ENCODE peak calls at places on chromosomes 13 and 19, in six cellular contexts. F, E, Y, S, D and I are unnamed samples.

GRCh38 chr19:30647891-30648290 is 275.7 kb downstream of the ZNF536 start:
- DNase-seq in S (no peak), Y (no peak), D (no peak), E (no peak), F (no peak), I (no peak)

GRCh38 chr19:18768046-18768771 is 22.9 kb downstream of the COMP start:
- DNase-seq in E (no peak), D (no peak), S (no peak), Y (no peak), F (no peak), I (no peak)

GRCh38 chr13:90238433-90238832 is 1109.1 kb upstream of the MIR17HG start:
- DNase-seq in Y (no peak), S (peak; percentile 23), E (no peak), D (peak; percentile 22), F (no peak), I (peak; percentile 41)

GRCh38 chr13:66660013-66660804 is 569.9 kb downstream of the PCDH9 start:
- DNase-seq in E (no peak), S (peak; percentile 80), F (peak; percentile 75), D (no peak), Y (no peak), I (no peak)

GRCh38 chr13:93364166-93364565 is 137.6 kb downstream of the GPC6 start:
- DNase-seq in S (peak; percentile 18), E (no peak), D (no peak), Y (no peak), F (peak; percentile 91), I (no peak)

GRCh38 chr13:24623141-24623665 is 57.0 kb upstream of the ATP12A start:
- DNase-seq in D (no peak), F (no peak), E (no peak), Y (no peak), S (no peak), I (no peak)

GRCh38 chr19:32566246-32566830 is 14.7 kb upstream of the PDCD5 start:
- DNase-seq in S (peak; percentile 42), F (peak; percentile 29), Y (no peak), E (no peak), D (no peak), I (no peak)

GRCh38 chr19:47239610-47240296 is 8.8 kb upstream of the BBC3 start:
- DNase-seq in D (no peak), F (peak; percentile 47), S (no peak), Y (no peak), E (no peak), I (peak; percentile 78)

GRCh38 chr19:16951529-16951928 is 62.7 kb downstream of the F2RL3 start:
- DNase-seq in E (no peak), Y (no peak), D (no peak), S (no peak), F (peak; percentile 8), I (no peak)

GRCh38 chr13:100566543-100566942 is 22.0 kb downstream of the GGACT start:
- DNase-seq in E (no peak), S (no peak), F (peak; percentile 40), Y (no peak), D (peak; percentile 42), I (no peak)

GRCh38 chr13:105395041-105395440 is 1140.4 kb downstream of the EFNB2 start:
- DNase-seq in Y (no peak), E (no peak), F (peak; percentile 9), S (no peak), D (no peak), I (no peak)

GRCh38 chr19:39845621-39846175 is 481 bp downstream of the FBL start:
- DNase-seq in D (no peak), F (no peak), S (peak; percentile 51), Y (no peak), E (no peak), I (no peak)

GRCh38 chr19:18832331-18833140 is 777 bp downstream of the UPF1 start:
- DNase-seq in F (no peak), E (no peak), D (peak; percentile 16), Y (peak; percentile 30), S (peak; percentile 51), I (peak; percentile 57)

GRCh38 chr13:111421216-111421615 is 100.8 kb downstream of the TEX29 start:
- DNase-seq in Y (no peak), E (no peak), F (no peak), S (no peak), D (no peak), I (no peak)

GRCh38 chr13:111415216-111415615 is 94.8 kb downstream of the TEX29 start:
- DNase-seq in E (no peak), D (no peak), Y (peak; percentile 67), F (no peak), S (no peak), I (no peak)

GRCh38 chr13:111415765-111416164 is 95.3 kb downstream of the TEX29 start:
- DNase-seq in S (no peak), D (no peak), Y (no peak), E (no peak), F (no peak), I (no peak)

GRCh38 chr13:111420113-111420876 is 99.9 kb downstream of the TEX29 start:
- DNase-seq in S (no peak), D (no peak), E (no peak), F (no peak), Y (no peak), I (no peak)

GRCh38 chr13:111418101-111418500 is 97.7 kb downstream of the TEX29 start:
- DNase-seq in F (no peak), D (no peak), Y (no peak), E (no peak), S (no peak), I (no peak)
- H2BK5ac ChIP-seq in F (no peak overlapping the region), D (no peak overlapping the region), Y (no peak overlapping the region), E (no peak overlapping the region), S (no peak overlapping the region), I (no peak overlapping the region)

GRCh38 chr13:48551329-48551728 is 18.4 kb upstream of the RCBTB2 start:
- DNase-seq in F (no peak), S (no peak), E (no peak), D (no peak), Y (no peak), I (no peak)
- H3K9me3 ChIP-seq in F (peaks cover 9% of the 10 kb centered on the region), S (peaks cover 27% of the 10 kb centered on the region), E (peaks cover 4% of the 10 kb centered on the region), D (peaks cover 11% of the 10 kb centered on the region), Y (peaks cover 16% of the 10 kb centered on the region), I (peaks cover 12% of the 10 kb centered on the region)

GRCh38 chr19:3505598-3506383 is at the start of gene FZR1:
- DNase-seq in F (peak; percentile 98), D (peak; percentile 99), S (peak; percentile 98), Y (peak; percentile 96), E (peak; percentile 93), I (peak; percentile 98)
- H2BK5ac ChIP-seq in F (peak within 1 kb of the TSS; percentile 82), D (peak within 1 kb of the TSS; percentile 91), S (peak within 1 kb of the TSS; percentile 58), Y (peak within 1 kb of the TSS; percentile 90), E (peak within 1 kb of the TSS; percentile 96), I (no peak within 1 kb of the TSS)

DNA sequence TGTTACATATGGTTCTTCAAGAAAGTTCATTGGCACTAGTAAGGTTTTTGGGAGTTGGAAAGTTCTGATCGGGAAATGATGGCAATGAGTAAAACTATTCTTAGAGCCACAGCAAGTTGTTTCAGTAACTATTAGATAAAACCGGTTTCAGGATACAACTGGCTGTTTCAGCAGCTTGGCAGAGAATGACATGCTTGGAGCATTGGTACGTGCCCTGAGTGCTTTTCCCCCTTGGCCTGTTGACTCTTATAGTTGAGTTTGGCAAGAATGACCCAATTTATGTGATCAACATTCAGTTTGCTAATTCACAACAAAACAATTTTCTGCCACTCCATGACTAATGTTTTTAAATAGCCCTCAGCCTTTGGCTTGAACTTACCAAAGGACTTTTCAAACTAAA is 10.8 kb upstream of the ZNF491 start:
- DNase-seq in D (no peak), F (no peak), Y (no peak), E (no peak), S (no peak), I (no peak)
- H3K9me3 ChIP-seq in D (no peaks in the 10 kb centered on the region), F (peaks cover 43% of the 10 kb centered on the region), Y (peaks cover 57% of the 10 kb centered on the region), E (peaks cover 27% of the 10 kb centered on the region), S (peaks cover 86% of the 10 kb centered on the region), I (no peaks in the 10 kb centered on the region)

GRCh38 chr19:35000338-35000646 is 169 bp downstream of the GRAMD1A start:
- DNase-seq in F (no peak), Y (no peak), E (no peak), S (no peak), D (no peak), I (no peak)

GRCh38 chr19:34998777-34999497 is 1.2 kb upstream of the GRAMD1A start:
- DNase-seq in E (no peak), S (no peak), Y (no peak), F (no peak), D (no peak), I (peak; percentile 92)

GRCh38 chr19:35002037-35002535 is 2.0 kb downstream of the GRAMD1A start:
- DNase-seq in D (no peak), Y (no peak), E (no peak), F (no peak), S (no peak), I (no peak)

GRCh38 chr19:34999498-35000337 is at the start of gene GRAMD1A:
- DNase-seq in Y (peak; percentile 82), D (peak; percentile 75), E (peak; percentile 69), S (peak; percentile 90), F (peak; percentile 80), I (peak; percentile 86)

GRCh38 chr19:35000647-35001501 is 751 bp downstream of the GRAMD1A start:
- DNase-seq in Y (no peak), F (peak; percentile 50), E (peak; percentile 34), D (peak; percentile 3), S (peak; percentile 67), I (peak; percentile 57)
- H2BK5ac ChIP-seq in Y (peak overlapping the region; percentile 93), F (peak overlapping the region; percentile 75), E (peak overlapping the region; percentile 26), D (peak overlapping the region; percentile 41), S (no peak overlapping the region), I (no peak overlapping the region)